ENCODE peak calls at places on chromosomes 5 and 9, in nine cellular contexts. J, D, U, O, F, N, Y, A and K are unnamed samples.

GRCh38 chr9:129685220-129685932 is 19.9 kb downstream of the PRRX2 start:
- DNase-seq in J (no peak), D (no peak), U (peak), O (no peak), F (peak), N (no peak), Y (peak), A (no peak), K (no peak)

GRCh38 chr5:73828465-73828864 is 202.5 kb downstream of the ARHGEF28 start:
- DNase-seq in J (no peak), D (no peak), U (no peak), O (no peak), F (no peak), N (no peak), Y (no peak), A (no peak), K (no peak)

GRCh38 chr9:63817622-63818518 is 1467.1 kb downstream of the FOXD4L5 start:
- DNase-seq in J (no peak), D (peak), U (peak), O (peak), F (no peak), N (peak), Y (peak), A (no peak), K (peak)

GRCh38 chr5:175610898-175611297 is 47.0 kb upstream of the HRH2 start:
- DNase-seq in J (no peak), D (no peak), U (no peak), O (no peak), F (no peak), N (no peak), Y (no peak), A (no peak), K (no peak)

GRCh38 chr9:131181091-131181681 is 55.8 kb downstream of the NUP214 start:
- DNase-seq in J (no peak), D (no peak), U (no peak), O (no peak), F (no peak), N (no peak), Y (no peak), A (no peak), K (no peak)

GRCh38 chr5:34656700-34657549 is 797 bp downstream of the RAI14 start:
- DNase-seq in J (no peak), D (peak), U (no peak), O (no peak), F (no peak), N (peak), Y (peak), A (no peak), K (peak)

GRCh38 chr5:41519801-41520200 is 9.4 kb upstream of the PLCXD3 start:
- DNase-seq in J (no peak), D (no peak), U (no peak), O (no peak), F (peak), N (no peak), Y (no peak), A (no peak), K (no peak)

GRCh38 chr9:127873886-127874285 is 3.6 kb downstream of the AK1 start:
- DNase-seq in J (no peak), D (no peak), U (peak), O (no peak), F (no peak), N (peak), Y (peak), A (peak), K (peak)

GRCh38 chr5:143758750-143759149 is 53.2 kb upstream of the HMHB1 start:
- DNase-seq in J (peak), D (no peak), U (peak), O (no peak), F (no peak), N (no peak), Y (no peak), A (no peak), K (peak)

GRCh38 chr5:142881076-142881466 is 110.9 kb downstream of the ARHGAP26 start:
- DNase-seq in J (peak), D (no peak), U (peak), O (no peak), F (no peak), N (no peak), Y (no peak), A (no peak), K (peak)

GRCh38 chr9:112020680-112021596 is 124.3 kb downstream of the UGCG start:
- DNase-seq in J (peak), D (no peak), U (peak), O (no peak), F (peak), N (no peak), Y (peak), A (no peak), K (peak)

GRCh38 chr9:88537743-88538055 is 2.7 kb downstream of the NXNL2 start:
- DNase-seq in J (peak), D (no peak), U (peak), O (no peak), F (peak), N (peak), Y (no peak), A (peak), K (peak)

GRCh38 chr9:14296462-14296861 is 17.5 kb downstream of the NFIB start:
- DNase-seq in J (no peak), D (no peak), U (no peak), O (no peak), F (no peak), N (no peak), Y (no peak), A (no peak), K (no peak)

GRCh38 chr9:27528278-27528885 is 1.2 kb downstream of the MOB3B start:
- DNase-seq in J (no peak), D (peak), U (peak), O (no peak), F (no peak), N (peak), Y (peak), A (peak), K (peak)

GRCh38 chr9:138122201-138122600 is 244.6 kb downstream of the CACNA1B start:
- DNase-seq in J (no peak), D (no peak), U (no peak), O (no peak), F (no peak), N (no peak), Y (no peak), A (no peak), K (no peak)

GRCh38 chr9:133347515-133347984 is 381 bp downstream of the MED22 start:
- DNase-seq in J (no peak), D (no peak), U (no peak), O (no peak), F (peak), N (peak), Y (peak), A (no peak), K (peak)

GRCh38 chr5:141039517-141039916 is 11.7 kb upstream of the PCDHB1 start:
- DNase-seq in J (no peak), D (no peak), U (no peak), O (no peak), F (peak), N (no peak), Y (peak), A (no peak), K (no peak)

GRCh38 chr5:180618830-180619562 is 27.7 kb upstream of the SCGB3A1 start:
- DNase-seq in J (no peak), D (no peak), U (peak), O (no peak), F (peak), N (no peak), Y (no peak), A (no peak), K (peak)

GRCh38 chr9:85200726-85201402 is 531.3 kb downstream of the NTRK2 start:
- DNase-seq in J (peak), D (no peak), U (peak), O (no peak), F (no peak), N (no peak), Y (peak), A (no peak), K (no peak)

GRCh38 chr9:131169567-131169966 is 44.2 kb downstream of the NUP214 start:
- DNase-seq in J (no peak), D (no peak), U (no peak), O (no peak), F (no peak), N (no peak), Y (no peak), A (no peak), K (no peak)

GRCh38 chr9:78745996-78746395 is 449.1 kb downstream of the PSAT1 start:
- DNase-seq in J (no peak), D (no peak), U (no peak), O (no peak), F (no peak), N (no peak), Y (no peak), A (no peak), K (no peak)

GRCh38 chr9:80605129-80605528 is 1033.4 kb downstream of the TLE4 start:
- DNase-seq in J (peak), D (no peak), U (peak), O (no peak), F (peak), N (no peak), Y (peak), A (no peak), K (peak)

GRCh38 chr5:113806823-113807222 is 293.3 kb downstream of the YTHDC2 start:
- DNase-seq in J (no peak), D (no peak), U (peak), O (no peak), F (no peak), N (peak), Y (no peak), A (no peak), K (peak)

GRCh38 chr9:118693645-118694044 is 675.6 kb downstream of the BRINP1 start:
- DNase-seq in J (no peak), D (no peak), U (no peak), O (no peak), F (no peak), N (no peak), Y (no peak), A (no peak), K (peak)

GRCh38 chr5:140113180-140113698 is 670 bp upstream of the PURA start:
- DNase-seq in J (no peak), D (peak), U (no peak), O (no peak), F (no peak), N (peak), Y (peak), A (no peak), K (peak)

GRCh38 chr5:81265101-81265500 is 32.0 kb downstream of the CKMT2 start:
- DNase-seq in J (no peak), D (no peak), U (no peak), O (no peak), F (no peak), N (no peak), Y (no peak), A (no peak), K (no peak)

GRCh38 chr5:157917909-157918809 is 59.2 kb upstream of the CLINT1 start:
- DNase-seq in J (peak), D (peak), U (peak), O (peak), F (peak), N (peak), Y (peak), A (no peak), K (peak)

GRCh38 chr9:101387871-101388506 is 3.2 kb upstream of the BAAT start:
- DNase-seq in J (no peak), D (no peak), U (peak), O (no peak), F (peak), N (no peak), Y (peak), A (no peak), K (peak)

GRCh38 chr9:72586388-72587160 is 65.2 kb downstream of the TMC1 start:
- DNase-seq in J (peak), D (peak), U (peak), O (no peak), F (peak), N (no peak), Y (peak), A (no peak), K (peak)

GRCh38 chr5:95823738-95824609 is 1.4 kb upstream of the GLRX start:
- DNase-seq in J (peak), D (peak), U (peak), O (no peak), F (peak), N (peak), Y (peak), A (no peak), K (peak)